ENCODE peak calls at places on chromosomes 13 and 19, in six cellular contexts. One of them, this sample, is unnamed.

GRCh38 chr13:37457594-37457993 is 141.0 kb downstream of the POSTN start:
- DNase-seq in upper lobe of left lung: no peak
- DNase-seq in heart right ventricle: no peak
- DNase-seq in GM13977: no peak
- DNase-seq in ascending aorta: no peak
- DNase-seq in ovary: no peak
- DNase-seq in this sample: no peak

GRCh38 chr19:58170860-58171259 is 12.0 kb upstream of the ZNF274 start:
- DNase-seq in upper lobe of left lung: no peak
- DNase-seq in heart right ventricle: no peak
- DNase-seq in GM13977: no peak
- DNase-seq in ascending aorta: no peak
- DNase-seq in ovary: no peak
- DNase-seq in this sample: no peak

GRCh38 chr19:6572217-6572616 is 18.7 kb downstream of the CD70 start:
- DNase-seq in upper lobe of left lung: no peak
- DNase-seq in heart right ventricle: peak
- DNase-seq in GM13977: no peak
- DNase-seq in ascending aorta: peak
- DNase-seq in ovary: no peak
- DNase-seq in this sample: no peak

GRCh38 chr19:2083174-2083854 is 12.8 kb downstream of the MOB3A start:
- DNase-seq in upper lobe of left lung: peak
- DNase-seq in heart right ventricle: no peak
- DNase-seq in GM13977: peak
- DNase-seq in ascending aorta: no peak
- DNase-seq in ovary: no peak
- DNase-seq in this sample: no peak

GRCh38 chr19:31270897-31271568 is 78.2 kb downstream of the TSHZ3 start:
- DNase-seq in upper lobe of left lung: no peak
- DNase-seq in heart right ventricle: no peak
- DNase-seq in GM13977: no peak
- DNase-seq in ascending aorta: no peak
- DNase-seq in ovary: peak
- DNase-seq in this sample: no peak

GRCh38 chr13:23069571-23069970 is 111.2 kb upstream of the SGCG start:
- DNase-seq in upper lobe of left lung: no peak
- DNase-seq in heart right ventricle: no peak
- DNase-seq in GM13977: no peak
- DNase-seq in ascending aorta: no peak
- DNase-seq in ovary: no peak
- DNase-seq in this sample: no peak

GRCh38 chr13:67023088-67023893 is 206.8 kb downstream of the PCDH9 start:
- DNase-seq in upper lobe of left lung: no peak
- DNase-seq in heart right ventricle: no peak
- DNase-seq in GM13977: no peak
- DNase-seq in ascending aorta: no peak
- DNase-seq in ovary: no peak
- DNase-seq in this sample: no peak

GRCh38 chr13:30766957-30767603 is 31.7 kb downstream of the ALOX5AP start:
- DNase-seq in upper lobe of left lung: no peak
- DNase-seq in heart right ventricle: no peak
- DNase-seq in GM13977: peak
- DNase-seq in ascending aorta: no peak
- DNase-seq in ovary: no peak
- DNase-seq in this sample: no peak

GRCh38 chr19:38206006-38206745 is 17.8 kb downstream of the DPF1 start:
- DNase-seq in upper lobe of left lung: no peak
- DNase-seq in heart right ventricle: no peak
- DNase-seq in GM13977: no peak
- DNase-seq in ascending aorta: no peak
- DNase-seq in ovary: no peak
- DNase-seq in this sample: no peak

GRCh38 chr13:78102121-78102677 is 183.6 kb upstream of the EDNRB start:
- DNase-seq in upper lobe of left lung: no peak
- DNase-seq in heart right ventricle: peak
- DNase-seq in GM13977: peak
- DNase-seq in ascending aorta: no peak
- DNase-seq in ovary: no peak
- DNase-seq in this sample: no peak

GRCh38 chr19:5138606-5139594 is 170.0 kb downstream of the KDM4B start:
- DNase-seq in upper lobe of left lung: peak
- DNase-seq in heart right ventricle: peak
- DNase-seq in GM13977: peak
- DNase-seq in ascending aorta: no peak
- DNase-seq in ovary: no peak
- DNase-seq in this sample: peak

GRCh38 chr19:6737873-6738725 is 719 bp upstream of the GPR108 start:
- DNase-seq in upper lobe of left lung: no peak
- DNase-seq in heart right ventricle: peak
- DNase-seq in GM13977: peak
- DNase-seq in ascending aorta: no peak
- DNase-seq in ovary: peak
- DNase-seq in this sample: peak

GRCh38 chr19:29636553-29637325 is 28.5 kb upstream of the PLEKHF1 start:
- DNase-seq in upper lobe of left lung: no peak
- DNase-seq in heart right ventricle: no peak
- DNase-seq in GM13977: no peak
- DNase-seq in ascending aorta: no peak
- DNase-seq in ovary: no peak
- DNase-seq in this sample: no peak

GRCh38 chr13:101308247-101309013 is 107.9 kb downstream of the NALCN start:
- DNase-seq in upper lobe of left lung: no peak
- DNase-seq in heart right ventricle: no peak
- DNase-seq in GM13977: no peak
- DNase-seq in ascending aorta: no peak
- DNase-seq in ovary: no peak
- DNase-seq in this sample: no peak

GRCh38 chr19:49593233-49594113 is 2.5 kb downstream of the PRR12 start:
- DNase-seq in upper lobe of left lung: peak
- DNase-seq in heart right ventricle: peak
- DNase-seq in GM13977: peak
- DNase-seq in ascending aorta: peak
- DNase-seq in ovary: peak
- DNase-seq in this sample: peak

GRCh38 chr19:57465680-57466381 is 8.9 kb upstream of the VN1R1 start:
- DNase-seq in upper lobe of left lung: no peak
- DNase-seq in heart right ventricle: no peak
- DNase-seq in GM13977: peak
- DNase-seq in ascending aorta: no peak
- DNase-seq in ovary: no peak
- DNase-seq in this sample: no peak

DNA sequence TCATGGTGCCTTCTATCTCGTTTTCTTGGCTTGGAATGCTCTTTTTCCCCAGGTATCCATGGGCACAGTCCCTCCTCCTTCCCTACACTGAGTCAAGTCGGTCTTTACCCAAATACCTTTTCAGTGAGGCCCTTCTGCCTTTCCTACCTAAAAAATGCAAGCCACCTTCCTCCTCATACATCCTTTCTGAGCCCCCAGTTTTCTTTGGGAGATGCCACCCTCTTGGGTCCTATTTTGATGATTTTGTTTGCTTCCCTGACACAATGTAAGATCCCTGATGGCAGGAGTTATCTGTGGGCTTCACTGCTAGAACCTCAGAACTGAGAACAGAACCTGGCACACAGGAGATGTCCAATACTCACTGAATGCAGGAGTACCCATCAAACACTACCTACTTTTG is 22.3 kb downstream of the NLRP13 start:
- DNase-seq in upper lobe of left lung: no peak
- DNase-seq in heart right ventricle: no peak
- DNase-seq in GM13977: no peak
- DNase-seq in ascending aorta: no peak
- DNase-seq in ovary: no peak
- DNase-seq in this sample: no peak
- TF ChIP-seq CTCF in upper lobe of left lung: no peak
- TF ChIP-seq CTCF in heart right ventricle: no peak
- TF ChIP-seq CTCF in GM13977: no peak
- TF ChIP-seq CTCF in ascending aorta: no peak
- TF ChIP-seq CTCF in ovary: no peak
- TF ChIP-seq CTCF in this sample: no peak

GRCh38 chr13:49681837-49682236 is 9.4 kb downstream of the EBPL start:
- DNase-seq in upper lobe of left lung: no peak
- DNase-seq in heart right ventricle: no peak
- DNase-seq in GM13977: no peak
- DNase-seq in ascending aorta: no peak
- DNase-seq in ovary: no peak
- DNase-seq in this sample: no peak

GRCh38 chr13:49678172-49678914 is 12.9 kb downstream of the EBPL start:
- DNase-seq in upper lobe of left lung: peak
- DNase-seq in heart right ventricle: no peak
- DNase-seq in GM13977: no peak
- DNase-seq in ascending aorta: no peak
- DNase-seq in ovary: no peak
- DNase-seq in this sample: no peak

GRCh38 chr13:49676581-49677298 is 14.5 kb downstream of the EBPL start:
- DNase-seq in upper lobe of left lung: no peak
- DNase-seq in heart right ventricle: no peak
- DNase-seq in GM13977: no peak
- DNase-seq in ascending aorta: no peak
- DNase-seq in ovary: no peak
- DNase-seq in this sample: no peak

GRCh38 chr13:49683489-49683888 is 7.8 kb downstream of the EBPL start:
- DNase-seq in upper lobe of left lung: no peak
- DNase-seq in heart right ventricle: no peak
- DNase-seq in GM13977: peak
- DNase-seq in ascending aorta: no peak
- DNase-seq in ovary: no peak
- DNase-seq in this sample: no peak

DNA sequence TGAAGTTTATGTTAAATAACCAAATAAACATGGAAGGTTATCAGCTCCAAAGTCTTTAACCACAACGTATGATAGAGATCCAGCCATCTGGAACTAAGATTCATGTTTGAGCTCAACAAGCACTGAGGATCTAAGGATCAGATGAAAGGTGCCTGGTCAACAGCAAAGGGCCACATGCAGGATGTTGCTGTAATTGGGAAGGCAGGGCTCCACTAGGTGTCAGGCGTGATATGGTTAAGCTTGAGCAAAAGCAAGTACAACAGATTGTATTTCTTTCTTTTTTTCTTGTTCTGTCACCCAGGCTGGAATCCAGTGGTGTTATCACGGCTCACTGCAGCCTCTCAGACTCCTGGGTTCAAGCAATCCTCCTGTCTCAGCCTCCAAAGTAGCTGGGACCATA is 12.0 kb downstream of the EBPL start:
- DNase-seq in upper lobe of left lung: no peak
- DNase-seq in heart right ventricle: no peak
- DNase-seq in GM13977: peak
- DNase-seq in ascending aorta: no peak
- DNase-seq in ovary: no peak
- DNase-seq in this sample: no peak
- TF ChIP-seq CTCF in upper lobe of left lung: no peak
- TF ChIP-seq CTCF in heart right ventricle: no peak
- TF ChIP-seq CTCF in GM13977: peak
- TF ChIP-seq CTCF in ascending aorta: no peak
- TF ChIP-seq CTCF in ovary: no peak
- TF ChIP-seq CTCF in this sample: no peak

DNA sequence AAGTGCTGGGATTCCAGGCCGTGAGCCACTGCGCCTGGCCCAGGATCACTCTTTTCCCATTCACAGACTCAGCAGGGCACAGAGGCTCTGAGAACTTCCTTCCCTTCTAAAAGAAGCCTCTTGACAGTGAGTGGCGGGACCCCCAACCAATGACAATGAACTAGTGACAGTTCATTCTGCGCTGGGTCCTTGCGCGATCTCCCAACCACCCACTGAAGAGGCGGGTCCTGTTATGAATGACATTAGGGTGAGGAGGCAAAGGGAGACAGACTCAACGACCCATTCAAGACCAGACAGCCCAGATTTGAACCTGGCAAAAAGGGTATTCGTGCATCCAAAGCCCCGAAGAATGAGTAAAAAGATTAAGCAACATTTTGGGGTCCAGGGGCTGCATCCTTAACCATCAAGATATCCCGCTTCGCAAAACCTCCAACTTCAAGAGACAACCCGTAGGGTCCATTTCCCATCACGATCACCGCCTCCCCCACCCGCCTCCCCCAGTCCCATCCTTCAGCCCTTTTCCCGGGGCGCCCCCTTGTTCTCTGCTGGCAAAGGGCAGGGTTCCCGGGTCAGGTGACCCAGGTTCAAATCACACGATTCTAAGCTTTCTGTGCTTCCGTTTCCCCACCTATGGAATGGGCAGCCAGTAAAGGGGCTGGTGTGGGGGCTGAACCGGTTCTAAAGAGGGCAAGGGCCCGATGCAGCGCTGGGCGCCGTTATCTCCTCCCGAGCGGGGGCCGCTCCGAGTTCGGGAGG is 719 bp downstream of the SUGP2 start:
- DNase-seq in upper lobe of left lung: no peak
- DNase-seq in heart right ventricle: peak
- DNase-seq in GM13977: peak
- DNase-seq in ascending aorta: peak
- DNase-seq in ovary: peak
- DNase-seq in this sample: peak
- TF ChIP-seq CTCF in upper lobe of left lung: no peak
- TF ChIP-seq CTCF in heart right ventricle: no peak
- TF ChIP-seq CTCF in GM13977: no peak
- TF ChIP-seq CTCF in ascending aorta: no peak
- TF ChIP-seq CTCF in ovary: no peak
- TF ChIP-seq CTCF in this sample: no peak

DNA sequence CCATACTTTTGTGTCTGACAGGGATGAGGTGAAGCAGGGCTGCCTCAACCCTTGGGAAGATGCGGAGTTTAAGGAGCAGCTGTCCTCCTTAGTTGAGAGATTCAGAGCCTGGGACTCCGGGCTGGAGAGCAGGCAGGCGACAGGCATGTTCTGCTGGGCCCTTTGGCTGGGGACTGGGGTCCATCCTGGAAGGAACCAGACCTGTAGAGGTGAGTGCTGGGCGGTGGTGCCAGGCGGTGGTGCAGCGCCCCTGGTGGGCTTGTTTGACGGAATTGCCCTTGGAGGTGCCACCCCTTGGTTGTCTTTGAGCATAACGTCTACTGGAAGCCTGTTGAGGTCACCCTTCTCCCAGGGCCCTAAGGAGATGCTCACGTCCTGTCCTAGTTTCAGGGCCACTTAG is 20.6 kb upstream of the SLC15A1 start:
- DNase-seq in upper lobe of left lung: peak
- DNase-seq in heart right ventricle: no peak
- DNase-seq in GM13977: no peak
- DNase-seq in ascending aorta: no peak
- DNase-seq in ovary: no peak
- DNase-seq in this sample: no peak
- TF ChIP-seq CTCF in upper lobe of left lung: no peak
- TF ChIP-seq CTCF in heart right ventricle: no peak
- TF ChIP-seq CTCF in GM13977: no peak
- TF ChIP-seq CTCF in ascending aorta: no peak
- TF ChIP-seq CTCF in ovary: no peak
- TF ChIP-seq CTCF in this sample: no peak